ENCODE peak calls at places on chromosome 12, in eight cellular contexts. F is CD8-positive, alpha-beta T cell; T is heart left ventricle; V is pancreas; R is left lung; Y is psoas muscle; K is ovary; D is endothelial cell of umbilical vein. O is an unnamed sample. For H3K27me3 and H3K4me1, the result is how much of the 10 kb centered on the place peaks cover.

GRCh38 chr12:29207120-29207519 is 58.0 kb downstream of the FAR2 start:
- DNase-seq in F (no peak), T (no peak), V (no peak), R (no peak), Y (no peak), K (no peak), D (peak), O (no peak)

GRCh38 chr12:102454808-102455760 is 25.3 kb downstream of the IGF1 start:
- DNase-seq in F (no peak), T (no peak), V (no peak), R (no peak), Y (no peak), K (no peak), D (no peak), O (no peak)

GRCh38 chr12:20212658-20213387 is 155.5 kb upstream of the PDE3A start:
- DNase-seq in F (no peak), T (peak), V (no peak), R (no peak), Y (peak), K (peak), D (peak), O (peak)

GRCh38 chr12:67455236-67455635 is 186.1 kb downstream of the CAND1 start:
- DNase-seq in F (no peak), T (no peak), V (no peak), R (no peak), Y (no peak), K (no peak), D (no peak), O (no peak)

GRCh38 chr12:46005151-46005797 is 14.9 kb upstream of the SCAF11 start:
- DNase-seq in F (no peak), T (no peak), V (no peak), R (no peak), Y (no peak), K (no peak), D (peak), O (no peak)

GRCh38 chr12:79206871-79207270 is 342.3 kb downstream of the SYT1 start:
- DNase-seq in F (no peak), T (no peak), V (no peak), R (no peak), Y (no peak), K (no peak), D (no peak), O (no peak)

GRCh38 chr12:107362960-107363359 is 269.6 kb upstream of the CRY1 start:
- DNase-seq in F (no peak), T (no peak), V (no peak), R (no peak), Y (no peak), K (no peak), D (no peak), O (no peak)

GRCh38 chr12:121908702-121909101 is 9.7 kb upstream of the CFAP251 start:
- DNase-seq in F (no peak), T (no peak), V (no peak), R (no peak), Y (no peak), K (no peak), D (no peak), O (no peak)

GRCh38 chr12:130281157-130281799 is 56.4 kb upstream of the PIWIL1 start:
- DNase-seq in F (peak), T (no peak), V (no peak), R (peak), Y (peak), K (peak), D (no peak), O (no peak)

GRCh38 chr12:132218915-132219314 is 74.7 kb downstream of the NOC4L start:
- DNase-seq in F (peak), T (peak), V (peak), R (peak), Y (no peak), K (no peak), D (peak), O (peak)

DNA sequence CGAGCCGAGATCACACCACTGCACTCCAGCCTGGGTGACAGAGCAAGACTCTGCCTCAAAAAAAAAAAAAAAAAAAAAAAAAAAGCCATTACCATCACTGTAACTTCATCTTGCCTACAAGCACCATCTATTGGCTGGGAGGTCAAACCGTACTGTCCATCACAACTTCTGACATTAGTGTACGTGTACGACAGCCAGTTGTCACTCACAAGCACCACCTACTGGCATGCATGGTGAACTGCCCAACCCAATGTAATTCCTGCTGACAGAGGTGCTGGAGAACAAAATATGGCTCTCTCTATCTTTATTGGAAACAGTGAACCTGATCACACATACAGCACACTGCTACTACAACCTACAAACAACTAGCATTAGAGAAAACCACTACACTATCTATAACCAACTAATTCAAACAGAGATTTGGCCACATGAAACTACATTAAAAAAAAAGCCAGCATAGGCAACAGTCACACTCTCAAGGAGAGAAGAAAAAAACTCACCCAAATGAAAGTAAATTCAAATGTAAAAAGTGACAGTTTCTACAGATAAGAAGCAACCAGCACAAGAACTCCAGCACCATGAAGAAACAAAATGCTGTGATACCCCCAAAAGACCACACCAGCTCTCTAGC is 82.3 kb downstream of the PUS7L start:
- DNase-seq in F (no peak), T (no peak), V (no peak), R (no peak), Y (no peak), K (no peak), D (peak), O (peak)
- TF ChIP-seq CTCF in F (peak), T (peak), V (no peak), R (peak), Y (peak), K (no peak), D (peak), O (peak)

GRCh38 chr12:64877363-64878004 is 53.0 kb downstream of the TBC1D30 start:
- DNase-seq in F (no peak), T (no peak), V (no peak), R (no peak), Y (no peak), K (no peak), D (no peak), O (no peak)
- H3K27me3 ChIP-seq in F (under half), T (under half), V (under half), R (under half), Y (under half), K (under half), D (under half), O (under half)

GRCh38 chr12:117067016-117067415 is 32.2 kb downstream of the TESC start:
- DNase-seq in F (no peak), T (peak), V (no peak), R (peak), Y (no peak), K (no peak), D (no peak), O (no peak)

GRCh38 chr12:117063162-117063911 is 35.9 kb downstream of the TESC start:
- DNase-seq in F (peak), T (no peak), V (no peak), R (peak), Y (no peak), K (no peak), D (no peak), O (no peak)

GRCh38 chr12:117064049-117064448 is 35.2 kb downstream of the TESC start:
- DNase-seq in F (no peak), T (no peak), V (no peak), R (peak), Y (no peak), K (no peak), D (no peak), O (no peak)

GRCh38 chr12:117061555-117062079 is 37.6 kb downstream of the TESC start:
- DNase-seq in F (no peak), T (no peak), V (peak), R (peak), Y (no peak), K (no peak), D (no peak), O (no peak)

DNA sequence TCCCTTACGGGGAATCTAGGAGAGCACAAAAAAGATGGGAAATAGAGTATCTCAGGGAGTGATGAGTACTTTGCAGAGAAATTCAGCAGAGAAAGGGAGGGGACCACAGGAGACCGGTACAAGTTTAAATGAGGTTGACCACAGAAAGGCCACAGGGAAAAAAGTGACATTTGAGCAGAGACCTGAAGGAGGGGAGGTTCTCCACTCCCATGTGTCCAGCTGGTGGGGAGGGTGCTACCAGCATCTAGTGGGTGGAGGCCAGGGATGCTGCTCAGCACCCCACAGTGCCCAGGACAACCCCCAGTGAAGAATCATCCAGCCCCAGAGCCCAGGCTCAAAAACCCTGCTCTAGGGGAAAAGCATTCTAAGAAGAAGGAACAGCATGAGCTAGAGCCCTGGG is 34.6 kb downstream of the TESC start:
- DNase-seq in F (no peak), T (no peak), V (no peak), R (peak), Y (no peak), K (no peak), D (no peak), O (no peak)
- H3K4me1 ChIP-seq in F (under half), T (under half), V (under half), R (half or more), Y (under half), K (under half), D (under half), O (under half)

DNA sequence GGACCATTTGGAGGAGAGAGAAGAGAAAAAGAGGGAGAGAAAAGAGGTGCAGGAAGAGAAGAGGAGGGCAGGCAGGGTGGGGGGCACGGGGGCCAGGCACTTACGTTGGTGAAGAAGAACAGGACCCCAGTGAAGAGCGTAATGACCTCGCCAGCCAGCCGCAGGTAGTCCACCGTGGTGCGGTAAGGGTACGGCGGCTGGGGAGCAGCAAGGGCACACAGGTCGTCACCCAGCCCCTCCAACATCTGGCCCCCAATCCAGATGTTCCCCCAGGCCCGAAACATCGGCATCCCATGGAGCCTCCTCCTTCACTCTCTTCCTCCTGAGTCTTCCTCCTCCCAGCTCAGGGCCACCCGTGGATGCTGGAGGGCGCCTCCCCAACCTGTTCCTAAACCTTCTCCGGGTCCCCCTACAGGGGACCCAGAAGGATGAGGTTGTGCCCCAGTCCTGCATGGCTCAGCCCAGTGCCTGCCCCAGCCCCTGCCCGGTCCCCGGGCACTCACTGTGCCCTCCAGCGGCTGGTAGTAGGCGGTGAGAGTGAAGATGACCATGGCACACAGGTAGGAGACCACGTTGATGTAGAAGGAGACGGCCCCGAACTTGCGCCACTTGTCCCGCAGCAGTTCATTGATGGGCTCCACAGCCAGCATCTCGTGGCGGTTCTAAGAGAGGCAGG is 39.2 kb downstream of the TRPV4 start:
- DNase-seq in F (no peak), T (no peak), V (no peak), R (no peak), Y (no peak), K (no peak), D (no peak), O (no peak)
- TF ChIP-seq CTCF in F (no peak), T (no peak), V (no peak), R (no peak), Y (no peak), K (no peak), D (no peak), O (no peak)

GRCh38 chr12:119071176-119071575 is 89.8 kb downstream of the SRRM4 start:
- DNase-seq in F (no peak), T (no peak), V (no peak), R (no peak), Y (no peak), K (no peak), D (no peak), O (no peak)

GRCh38 chr12:119068129-119068856 is 87.0 kb downstream of the SRRM4 start:
- DNase-seq in F (no peak), T (no peak), V (no peak), R (no peak), Y (no peak), K (no peak), D (no peak), O (no peak)

GRCh38 chr12:119069029-119069731 is 87.8 kb downstream of the SRRM4 start:
- DNase-seq in F (no peak), T (no peak), V (no peak), R (no peak), Y (no peak), K (no peak), D (no peak), O (no peak)

GRCh38 chr12:119072463-119072862 is 91.1 kb downstream of the SRRM4 start:
- DNase-seq in F (no peak), T (no peak), V (no peak), R (no peak), Y (no peak), K (no peak), D (no peak), O (peak)

DNA sequence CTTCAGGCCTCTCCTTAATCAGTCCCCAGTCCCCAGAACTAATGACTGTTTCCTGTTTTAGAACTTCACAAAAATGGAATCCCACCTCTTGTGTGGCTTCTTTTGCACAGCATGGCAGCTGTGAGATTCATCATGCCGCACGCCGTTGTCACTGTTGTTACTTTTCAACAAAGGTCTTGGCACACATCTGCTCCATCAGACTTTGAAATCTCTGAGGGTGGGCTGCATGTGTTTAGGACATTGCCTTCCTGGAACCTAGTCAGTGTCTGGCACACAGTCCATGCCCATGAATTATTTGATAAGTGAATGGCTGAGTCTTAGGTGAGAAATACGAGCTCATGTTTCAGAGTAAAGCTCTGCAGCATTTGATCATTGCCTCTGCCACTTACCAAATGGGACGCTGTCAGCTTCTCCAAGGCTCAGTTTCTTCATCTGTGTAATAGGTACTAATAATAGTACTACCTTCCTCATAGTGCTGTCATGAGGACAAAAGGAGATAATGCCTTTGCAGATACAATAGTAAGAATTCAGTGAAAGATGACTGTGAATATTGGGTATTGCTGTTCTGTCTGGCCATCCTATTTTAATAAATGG is 90.4 kb downstream of the SRRM4 start:
- DNase-seq in F (no peak), T (no peak), V (no peak), R (no peak), Y (no peak), K (no peak), D (no peak), O (no peak)
- H3K27me3 ChIP-seq in F (under half), T (under half), V (under half), R (under half), Y (under half), K (under half), D (under half), O (under half)

DNA sequence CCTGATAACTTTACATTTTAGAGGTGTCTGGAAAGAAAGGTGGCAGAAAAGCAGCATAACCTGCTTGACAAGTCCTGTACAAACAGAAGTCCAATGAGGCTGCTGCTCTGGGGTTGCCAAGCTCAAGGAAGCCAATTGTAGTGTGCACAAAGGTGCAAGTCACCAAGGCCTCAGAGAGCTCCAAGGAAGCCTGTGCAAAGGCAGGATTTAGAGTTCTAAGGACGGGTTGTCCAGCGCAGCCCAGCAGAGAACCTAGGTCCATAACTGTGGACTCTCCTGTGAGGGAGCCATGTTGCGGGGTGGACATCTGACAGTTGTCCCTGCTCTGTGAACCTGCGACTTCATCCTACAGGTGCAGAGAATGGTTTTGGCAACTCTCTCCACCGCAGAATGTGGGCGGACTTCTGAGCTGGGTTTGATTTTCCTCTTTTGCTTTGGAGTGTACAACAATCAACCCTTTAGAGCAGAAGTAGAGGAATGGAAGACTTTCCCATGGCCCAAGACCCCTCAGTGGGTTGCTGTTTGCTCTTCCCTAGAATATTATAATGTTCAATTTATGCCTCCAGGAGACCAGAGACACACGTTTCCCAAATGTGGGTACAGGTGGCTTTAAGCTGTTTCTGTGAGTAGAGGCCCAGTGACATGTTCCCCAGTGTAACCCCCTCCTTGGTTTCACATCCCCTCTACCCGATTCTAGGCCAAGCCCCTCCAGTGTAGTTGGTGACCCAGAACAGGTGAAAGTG is 81.0 kb downstream of the ETV6 start:
- DNase-seq in F (no peak), T (no peak), V (peak), R (no peak), Y (no peak), K (no peak), D (no peak), O (peak)
- H3K4me1 ChIP-seq in F (under half), T (under half), V (half or more), R (half or more), Y (under half), K (under half), D (under half), O (under half)

DNA sequence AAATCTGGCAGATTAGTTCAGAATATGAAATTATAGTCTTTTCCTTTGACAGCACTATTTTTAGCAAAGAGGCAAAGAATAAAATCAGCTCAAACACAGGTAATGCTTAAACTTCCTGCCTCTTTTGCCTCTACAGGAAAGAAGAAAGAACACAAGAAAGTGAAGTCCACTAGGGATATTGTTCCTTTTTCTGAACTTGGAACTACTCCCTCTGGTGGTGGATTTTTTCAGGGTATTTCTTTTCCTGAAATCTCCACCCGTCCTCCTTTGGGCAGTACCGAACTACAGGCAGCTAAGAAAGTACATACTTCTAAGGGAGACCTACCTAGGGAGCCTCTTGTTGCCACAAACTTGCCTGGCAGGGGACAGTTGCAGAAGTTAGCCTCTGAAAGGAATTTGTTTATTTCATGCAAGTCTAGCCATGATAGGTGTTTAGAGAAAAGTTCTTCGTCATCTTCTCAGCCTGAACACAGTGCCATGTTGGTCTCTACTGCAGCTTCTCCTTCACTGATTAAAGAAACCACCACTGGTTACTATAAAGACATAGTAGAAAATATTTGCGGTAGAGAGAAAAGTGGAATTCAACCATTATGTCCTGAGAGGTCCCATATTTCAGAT is 17.4 kb downstream of the TMPO start:
- DNase-seq in F (no peak), T (no peak), V (no peak), R (no peak), Y (no peak), K (no peak), D (peak), O (peak)
- TF ChIP-seq CTCF in F (peak), T (peak), V (no peak), R (peak), Y (peak), K (peak), D (peak), O (peak)

GRCh38 chr12:104573-105081 is 38.1 kb downstream of the IQSEC3 start:
- DNase-seq in F (peak), T (no peak), V (peak), R (no peak), Y (no peak), K (no peak), D (no peak), O (peak)
- H3K27me3 ChIP-seq in F (under half), T (under half), V (under half), R (half or more), Y (under half), K (under half), D (under half), O (under half)